ENCODE peak calls at places on chromosome 13, in four cellular contexts. One of them, this sample, is unnamed.

GRCh38 chr13:93146584-93147292 is 79.9 kb upstream of the GPC6 start:
- DNase-seq in K562: no peak
- DNase-seq in H1: no peak
- DNase-seq in IMR-90: peak
- DNase-seq in this sample: no peak

GRCh38 chr13:32314271-32314967 is 744 bp downstream of the ZAR1L start:
- DNase-seq in K562: no peak
- DNase-seq in IMR-90: no peak
- DNase-seq in H1: no peak
- DNase-seq in this sample: no peak

GRCh38 chr13:101572456-101572855 is 120.0 kb downstream of the ITGBL1 start:
- DNase-seq in IMR-90: peak
- DNase-seq in H1: no peak
- DNase-seq in K562: no peak
- DNase-seq in this sample: no peak

GRCh38 chr13:43822969-43823368 is 36.2 kb upstream of the ENOX1 start:
- DNase-seq in H1: no peak
- DNase-seq in K562: no peak
- DNase-seq in IMR-90: no peak
- DNase-seq in this sample: no peak

GRCh38 chr13:40207110-40207478 is 459.3 kb downstream of the FOXO1 start:
- DNase-seq in H1: no peak
- DNase-seq in IMR-90: no peak
- DNase-seq in K562: no peak
- DNase-seq in this sample: peak

GRCh38 chr13:21069561-21070004 is 8.2 kb upstream of the LATS2 start:
- DNase-seq in H1: no peak
- DNase-seq in K562: no peak
- DNase-seq in IMR-90: peak
- DNase-seq in this sample: no peak

GRCh38 chr13:23159205-23159586 is 21.6 kb upstream of the SGCG start:
- DNase-seq in IMR-90: peak
- DNase-seq in K562: no peak
- DNase-seq in H1: no peak
- DNase-seq in this sample: no peak

GRCh38 chr13:99566125-99567083 is 65.1 kb downstream of the TM9SF2 start:
- DNase-seq in IMR-90: no peak
- DNase-seq in K562: no peak
- DNase-seq in H1: no peak
- DNase-seq in this sample: no peak

GRCh38 chr13:55439450-55439849 is 1701.3 kb upstream of the PRR20A start:
- DNase-seq in K562: no peak
- DNase-seq in H1: no peak
- DNase-seq in IMR-90: no peak
- DNase-seq in this sample: no peak

GRCh38 chr13:97011446-97012131 is 17.3 kb upstream of the OXGR1 start:
- DNase-seq in IMR-90: no peak
- DNase-seq in H1: no peak
- DNase-seq in K562: no peak
- DNase-seq in this sample: no peak

GRCh38 chr13:51643882-51644281 is 59.6 kb downstream of the WDFY2 start:
- DNase-seq in H1: no peak
- DNase-seq in IMR-90: peak
- DNase-seq in K562: no peak
- DNase-seq in this sample: no peak

GRCh38 chr13:112453874-112454647 is 77.9 kb downstream of the SPACA7 start:
- DNase-seq in K562: no peak
- DNase-seq in H1: no peak
- DNase-seq in IMR-90: no peak
- DNase-seq in this sample: no peak

GRCh38 chr13:20512042-20512683 is 13.5 kb downstream of the CRYL1 start:
- DNase-seq in K562: no peak
- DNase-seq in H1: no peak
- DNase-seq in IMR-90: no peak
- DNase-seq in this sample: no peak

GRCh38 chr13:67230774-67231480 is 791 bp upstream of the PCDH9 start:
- DNase-seq in IMR-90: peak
- DNase-seq in H1: peak
- DNase-seq in K562: peak
- DNase-seq in this sample: no peak

GRCh38 chr13:99265823-99266426 is 7.7 kb upstream of the GPR18 start:
- DNase-seq in IMR-90: peak
- DNase-seq in H1: no peak
- DNase-seq in K562: peak
- DNase-seq in this sample: no peak

GRCh38 chr13:108947551-108948030 is 318.2 kb downstream of the MYO16 start:
- DNase-seq in K562: no peak
- DNase-seq in IMR-90: peak
- DNase-seq in H1: no peak
- DNase-seq in this sample: no peak

GRCh38 chr13:25971499-25972145 is 80.2 kb downstream of the SHISA2 start:
- DNase-seq in H1: no peak
- DNase-seq in IMR-90: no peak
- DNase-seq in K562: no peak
- DNase-seq in this sample: no peak
- TF ChIP-seq CHD1 in H1: no peak
- TF ChIP-seq CHD1 in IMR-90: no peak
- TF ChIP-seq CHD1 in K562: no peak
- TF ChIP-seq CHD1 in this sample: no peak

GRCh38 chr13:85377783-85378182 is 421.4 kb downstream of the SLITRK6 start:
- DNase-seq in IMR-90: no peak
- DNase-seq in K562: no peak
- DNase-seq in H1: no peak
- DNase-seq in this sample: no peak

GRCh38 chr13:85371254-85371653 is 428.0 kb downstream of the SLITRK6 start:
- DNase-seq in IMR-90: no peak
- DNase-seq in K562: no peak
- DNase-seq in H1: no peak
- DNase-seq in this sample: no peak

GRCh38 chr13:85368686-85369085 is 430.5 kb downstream of the SLITRK6 start:
- DNase-seq in IMR-90: no peak
- DNase-seq in K562: no peak
- DNase-seq in H1: no peak
- DNase-seq in this sample: no peak

GRCh38 chr13:85367887-85368286 is 431.3 kb downstream of the SLITRK6 start:
- DNase-seq in IMR-90: peak
- DNase-seq in H1: no peak
- DNase-seq in K562: no peak
- DNase-seq in this sample: no peak

DNA sequence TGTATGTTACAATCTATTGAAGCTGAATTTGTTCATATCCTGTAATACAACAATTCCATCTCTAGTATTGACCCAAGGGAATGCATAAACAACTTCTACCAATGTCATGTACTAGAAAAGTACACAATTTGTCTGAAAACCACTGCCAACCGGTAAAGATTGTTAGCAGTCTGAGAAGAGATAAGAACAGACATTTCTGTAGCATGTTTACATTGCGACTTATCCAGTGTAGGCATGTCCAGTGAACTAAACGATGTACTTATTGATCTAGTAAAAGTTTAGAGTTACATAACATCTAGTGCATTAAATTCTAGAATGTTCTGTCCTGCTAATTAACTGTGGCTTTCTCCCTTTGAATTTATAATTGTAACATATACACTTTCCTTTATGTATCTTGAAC is 425.9 kb downstream of the SLITRK6 start:
- DNase-seq in IMR-90: no peak
- DNase-seq in H1: no peak
- DNase-seq in K562: no peak
- DNase-seq in this sample: no peak
- TF ChIP-seq CHD1 in IMR-90: no peak
- TF ChIP-seq CHD1 in H1: no peak
- TF ChIP-seq CHD1 in K562: no peak
- TF ChIP-seq CHD1 in this sample: no peak

DNA sequence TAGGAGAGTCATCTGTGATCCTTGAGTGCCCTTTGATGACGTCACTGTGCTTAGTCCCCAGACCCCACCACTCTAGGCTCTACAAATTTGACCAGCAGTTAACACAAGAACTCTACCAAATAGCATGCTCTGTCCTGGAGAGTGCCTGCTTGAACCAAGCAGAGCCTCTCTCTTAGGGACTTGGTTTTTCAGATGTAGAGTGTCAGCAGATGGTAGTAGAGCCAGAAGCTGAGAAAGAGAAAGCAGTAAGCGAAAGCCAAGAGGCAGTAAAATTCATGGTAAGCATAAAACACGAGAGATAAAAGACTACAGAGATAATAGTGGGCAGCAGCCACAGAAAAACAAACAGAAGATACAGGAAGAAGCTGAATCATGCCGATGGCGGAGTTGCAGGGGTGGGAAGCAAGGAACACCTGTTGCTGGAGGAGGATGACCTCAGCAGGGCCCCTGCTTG is 193.3 kb downstream of the SLC7A1 start:
- DNase-seq in IMR-90: peak
- DNase-seq in H1: no peak
- DNase-seq in K562: peak
- DNase-seq in this sample: no peak
- TF ChIP-seq CHD1 in IMR-90: no peak
- TF ChIP-seq CHD1 in H1: no peak
- TF ChIP-seq CHD1 in K562: no peak
- TF ChIP-seq CHD1 in this sample: no peak

GRCh38 chr13:37652596-37652995 is 54.0 kb upstream of the POSTN start:
- DNase-seq in K562: no peak
- DNase-seq in H1: no peak
- DNase-seq in IMR-90: peak
- DNase-seq in this sample: no peak

GRCh38 chr13:37651371-37651770 is 52.8 kb upstream of the POSTN start:
- DNase-seq in IMR-90: no peak
- DNase-seq in K562: no peak
- DNase-seq in H1: no peak
- DNase-seq in this sample: no peak

GRCh38 chr13:37648604-37649003 is 50.0 kb upstream of the POSTN start:
- DNase-seq in H1: no peak
- DNase-seq in IMR-90: peak
- DNase-seq in K562: no peak
- DNase-seq in this sample: no peak

GRCh38 chr13:37656247-37656940 is 57.8 kb upstream of the POSTN start:
- DNase-seq in IMR-90: peak
- DNase-seq in K562: no peak
- DNase-seq in H1: no peak
- DNase-seq in this sample: no peak

GRCh38 chr13:37651891-37652290 is 53.3 kb upstream of the POSTN start:
- DNase-seq in H1: no peak
- DNase-seq in IMR-90: no peak
- DNase-seq in K562: no peak
- DNase-seq in this sample: no peak
- TF ChIP-seq CHD1 in H1: no peak
- TF ChIP-seq CHD1 in IMR-90: no peak
- TF ChIP-seq CHD1 in K562: no peak
- TF ChIP-seq CHD1 in this sample: no peak

GRCh38 chr13:31278874-31279273 is 79.1 kb downstream of the B3GLCT start:
- DNase-seq in H1: no peak
- DNase-seq in K562: no peak
- DNase-seq in IMR-90: no peak
- DNase-seq in this sample: no peak
- TF ChIP-seq CHD1 in H1: no peak
- TF ChIP-seq CHD1 in K562: no peak
- TF ChIP-seq CHD1 in IMR-90: no peak
- TF ChIP-seq CHD1 in this sample: no peak

GRCh38 chr13:79450110-79450509 is 30.8 kb upstream of the NDFIP2 start:
- DNase-seq in K562: no peak
- DNase-seq in H1: no peak
- DNase-seq in IMR-90: no peak
- DNase-seq in this sample: no peak

GRCh38 chr13:79448413-79448812 is 32.5 kb upstream of the NDFIP2 start:
- DNase-seq in K562: no peak
- DNase-seq in IMR-90: peak
- DNase-seq in H1: no peak
- DNase-seq in this sample: no peak

GRCh38 chr13:79455331-79455730 is 25.6 kb upstream of the NDFIP2 start:
- DNase-seq in K562: no peak
- DNase-seq in IMR-90: peak
- DNase-seq in H1: no peak
- DNase-seq in this sample: no peak

GRCh38 chr13:79447741-79448140 is 33.2 kb upstream of the NDFIP2 start:
- DNase-seq in IMR-90: no peak
- DNase-seq in K562: no peak
- DNase-seq in H1: no peak
- DNase-seq in this sample: no peak

DNA sequence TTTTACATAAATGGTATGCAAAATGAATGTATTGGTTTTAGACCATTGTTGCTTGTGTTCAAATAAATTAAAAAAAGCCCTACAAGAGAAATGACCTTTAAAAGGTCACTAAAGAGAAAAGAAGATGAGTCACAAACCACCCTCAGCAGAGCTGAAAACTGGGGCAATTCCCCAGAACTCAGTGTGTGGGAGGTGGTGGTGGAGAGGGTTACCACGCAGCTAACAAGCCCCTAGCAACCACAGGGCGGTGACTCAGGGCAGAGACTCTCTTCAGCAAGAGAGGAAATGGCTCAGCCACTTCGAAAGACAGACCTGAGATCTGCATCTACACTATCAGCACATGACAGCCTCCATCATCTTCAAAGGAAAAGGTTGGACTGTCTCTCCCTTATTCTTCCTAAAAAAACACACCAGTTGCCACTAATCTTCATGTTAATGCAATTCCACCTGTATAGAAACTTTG is 29.4 kb upstream of the NDFIP2 start:
- DNase-seq in IMR-90: peak
- DNase-seq in K562: peak
- DNase-seq in H1: no peak
- DNase-seq in this sample: peak
- TF ChIP-seq CHD1 in IMR-90: no peak
- TF ChIP-seq CHD1 in K562: no peak
- TF ChIP-seq CHD1 in H1: no peak
- TF ChIP-seq CHD1 in this sample: no peak

DNA sequence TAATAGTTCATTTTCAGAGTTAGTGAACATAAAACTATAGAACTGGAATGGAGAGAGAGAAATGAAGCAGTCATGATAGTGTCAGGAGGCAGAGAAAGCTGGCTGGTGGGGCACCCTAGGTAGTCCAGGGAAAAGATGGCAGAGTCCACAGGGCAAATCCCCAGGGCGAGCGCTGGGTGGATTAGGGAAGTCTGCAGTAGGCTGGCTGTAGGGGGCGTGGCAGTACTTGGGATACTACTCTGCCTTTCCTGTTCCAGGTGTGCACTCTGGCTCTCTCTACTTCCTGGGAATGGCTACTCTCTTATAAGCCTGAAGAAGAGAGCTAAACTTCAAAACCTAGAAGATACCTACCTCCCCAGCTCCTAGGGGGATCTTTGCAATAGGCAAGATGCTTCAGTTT is 232.9 kb upstream of the SLC10A2 start:
- DNase-seq in IMR-90: no peak
- DNase-seq in K562: no peak
- DNase-seq in H1: peak
- DNase-seq in this sample: no peak
- TF ChIP-seq CHD1 in IMR-90: no peak
- TF ChIP-seq CHD1 in K562: no peak
- TF ChIP-seq CHD1 in H1: no peak
- TF ChIP-seq CHD1 in this sample: no peak